ENCODE peak calls at places on chromosome 11, in four cellular contexts. One of them, this sample, is unnamed.
A peak's percentile ranks its signal among the peaks of the same experiment; 100 is the strongest.

GRCh38 chr11:109096266-109096665 is 325.7 kb upstream of the C11orf87 start:
- DNase-seq in upper lobe of right lung: no peak
- DNase-seq in NCI-H1105 treated with DMSO at 0.1 percent for 48 hours: no peak
- DNase-seq in CD8-positive, alpha-beta memory T cell: no peak
- DNase-seq in this sample: no peak

GRCh38 chr11:111448420-111448819 is 63.8 kb downstream of the BTG4 start:
- DNase-seq in CD8-positive, alpha-beta memory T cell: no peak
- DNase-seq in upper lobe of right lung: no peak
- DNase-seq in NCI-H1105 treated with DMSO at 0.1 percent for 48 hours: no peak
- DNase-seq in this sample: no peak

GRCh38 chr11:36446135-36446534 is 63.9 kb downstream of the TRAF6 start:
- DNase-seq in CD8-positive, alpha-beta memory T cell: no peak
- DNase-seq in upper lobe of right lung: no peak
- DNase-seq in NCI-H1105 treated with DMSO at 0.1 percent for 48 hours: no peak
- DNase-seq in this sample: peak; percentile 17

GRCh38 chr11:62708423-62709261 is 1.2 kb downstream of the GNG3 start:
- DNase-seq in NCI-H1105 treated with DMSO at 0.1 percent for 48 hours: peak; percentile 69
- DNase-seq in CD8-positive, alpha-beta memory T cell: peak; percentile 36
- DNase-seq in upper lobe of right lung: peak; percentile 74
- DNase-seq in this sample: no peak

GRCh38 chr11:58316142-58316541 is 42.7 kb downstream of the OR5B17 start:
- DNase-seq in NCI-H1105 treated with DMSO at 0.1 percent for 48 hours: no peak
- DNase-seq in upper lobe of right lung: no peak
- DNase-seq in CD8-positive, alpha-beta memory T cell: no peak
- DNase-seq in this sample: no peak

GRCh38 chr11:74010306-74010981 is 1.6 kb upstream of the UCP3 start:
- DNase-seq in NCI-H1105 treated with DMSO at 0.1 percent for 48 hours: no peak
- DNase-seq in upper lobe of right lung: no peak
- DNase-seq in CD8-positive, alpha-beta memory T cell: no peak
- DNase-seq in this sample: no peak

GRCh38 chr11:17760102-17761029 is 25.8 kb downstream of the KCNC1 start:
- DNase-seq in NCI-H1105 treated with DMSO at 0.1 percent for 48 hours: peak; percentile 45
- DNase-seq in CD8-positive, alpha-beta memory T cell: no peak
- DNase-seq in upper lobe of right lung: no peak
- DNase-seq in this sample: peak; percentile 14

GRCh38 chr11:36719708-36720107 is 121.7 kb upstream of the RAG2 start:
- DNase-seq in CD8-positive, alpha-beta memory T cell: no peak
- DNase-seq in upper lobe of right lung: no peak
- DNase-seq in NCI-H1105 treated with DMSO at 0.1 percent for 48 hours: no peak
- DNase-seq in this sample: no peak

GRCh38 chr11:70906101-70906500 is 346.3 kb downstream of the SHANK2 start:
- DNase-seq in NCI-H1105 treated with DMSO at 0.1 percent for 48 hours: no peak
- DNase-seq in upper lobe of right lung: peak; percentile 53
- DNase-seq in CD8-positive, alpha-beta memory T cell: no peak
- DNase-seq in this sample: no peak

GRCh38 chr11:100929377-100929776 is 200.2 kb downstream of the PGR start:
- DNase-seq in upper lobe of right lung: no peak
- DNase-seq in NCI-H1105 treated with DMSO at 0.1 percent for 48 hours: no peak
- DNase-seq in CD8-positive, alpha-beta memory T cell: no peak
- DNase-seq in this sample: no peak

GRCh38 chr11:89436071-89436470 is 55.1 kb downstream of the NOX4 start:
- DNase-seq in upper lobe of right lung: no peak
- DNase-seq in NCI-H1105 treated with DMSO at 0.1 percent for 48 hours: no peak
- DNase-seq in CD8-positive, alpha-beta memory T cell: no peak
- DNase-seq in this sample: no peak

GRCh38 chr11:64553554-64554201 is 37.3 kb upstream of the SLC22A12 start:
- DNase-seq in upper lobe of right lung: peak; percentile 79
- DNase-seq in NCI-H1105 treated with DMSO at 0.1 percent for 48 hours: peak; percentile 33
- DNase-seq in CD8-positive, alpha-beta memory T cell: peak; percentile 32
- DNase-seq in this sample: peak; percentile 70